ENCODE peak calls at places on chromosomes 3 and 15, in ten cellular contexts. E is pancreas; O is C1 segment of cervical spinal cord; G is EH; B is NCI-H1417; T is CD8-positive, alpha-beta memory T cell; H is lower lobe of right lung; W is GM18507; P is HT-29; U is IMR-90. R is an unnamed sample.

GRCh38 chr3:57006048-57006709 is 54.3 kb upstream of the SPATA12 start:
- DNase-seq in E (no peak), O (no peak), G (no peak), B (peak; percentile 58), T (no peak), H (no peak), W (no peak), P (no peak), U (no peak), R (no peak)

GRCh38 chr15:67543348-67543718 is 830 bp downstream of the MAP2K5 start:
- DNase-seq in E (peak; percentile 11), O (peak; percentile 26), G (peak; percentile 33), B (peak; percentile 42), T (no peak), H (no peak), W (no peak), P (no peak), U (peak; percentile 5), R (no peak)

GRCh38 chr15:50558012-50558411 is 11.5 kb upstream of the USP50 start:
- DNase-seq in E (no peak), O (no peak), G (no peak), B (no peak), T (no peak), H (no peak), W (no peak), P (no peak), U (no peak), R (no peak)

GRCh38 chr3:148026009-148026588 is 616.9 kb downstream of the ZIC1 start:
- DNase-seq in E (no peak), O (no peak), G (no peak), B (no peak), T (no peak), H (no peak), W (no peak), P (no peak), U (no peak), R (no peak)

GRCh38 chr3:120678331-120678845 is 3.7 kb downstream of the HGD start:
- DNase-seq in E (peak; percentile 87), O (peak; percentile 36), G (peak; percentile 83), B (no peak), T (no peak), H (no peak), W (peak; percentile 9), P (peak; percentile 96), U (peak; percentile 65), R (no peak)

GRCh38 chr15:31004220-31004733 is 12.8 kb upstream of the MTMR10 start:
- DNase-seq in E (no peak), O (no peak), G (peak; percentile 50), B (no peak), T (no peak), H (no peak), W (peak; percentile 40), P (no peak), U (no peak), R (no peak)

GRCh38 chr3:4228295-4228694 is 74.9 kb upstream of the SETMAR start:
- DNase-seq in E (no peak), O (no peak), G (no peak), B (no peak), T (no peak), H (no peak), W (no peak), P (no peak), U (no peak), R (no peak)

GRCh38 chr15:68668926-68669600 is 90.3 kb downstream of the CORO2B start:
- DNase-seq in E (no peak), O (no peak), G (no peak), B (no peak), T (no peak), H (no peak), W (no peak), P (no peak), U (no peak), R (no peak)

GRCh38 chr15:89030311-89030710 is 57.9 kb upstream of the ABHD2 start:
- DNase-seq in E (no peak), O (no peak), G (peak; percentile 47), B (no peak), T (no peak), H (no peak), W (no peak), P (no peak), U (no peak), R (no peak)

GRCh38 chr15:90535254-90535653 is 5.5 kb downstream of the CRTC3 start:
- DNase-seq in E (no peak), O (no peak), G (no peak), B (no peak), T (no peak), H (no peak), W (no peak), P (no peak), U (no peak), R (no peak)

GRCh38 chr3:142595141-142595540 is 1.1 kb upstream of the PLS1 start:
- DNase-seq in E (no peak), O (no peak), G (no peak), B (no peak), T (no peak), H (no peak), W (no peak), P (no peak), U (no peak), R (no peak)

GRCh38 chr15:25543156-25543555 is 104.3 kb upstream of the UBE3A start:
- DNase-seq in E (peak; percentile 7), O (peak; percentile 29), G (peak; percentile 23), B (no peak), T (no peak), H (no peak), W (no peak), P (no peak), U (peak; percentile 39), R (no peak)

GRCh38 chr3:72299823-72300222 is 514.9 kb upstream of the PROK2 start:
- DNase-seq in E (no peak), O (no peak), G (no peak), B (no peak), T (no peak), H (no peak), W (no peak), P (no peak), U (no peak), R (no peak)

GRCh38 chr3:63912768-63913588 is 795 bp upstream of the SCAANT1 start:
- DNase-seq in E (peak; percentile 76), O (no peak), G (peak; percentile 60), B (peak; percentile 49), T (peak; percentile 53), H (peak; percentile 82), W (peak; percentile 17), P (peak; percentile 39), U (peak; percentile 78), R (peak; percentile 1)

GRCh38 chr3:20999661-21000060 is 751.3 kb downstream of the ZNF385D start:
- DNase-seq in E (no peak), O (no peak), G (no peak), B (no peak), T (no peak), H (no peak), W (no peak), P (no peak), U (no peak), R (no peak)

GRCh38 chr15:75195122-75195765 is 6.4 kb upstream of the C15orf39 start:
- DNase-seq in E (peak; percentile 60), O (peak; percentile 25), G (no peak), B (peak; percentile 99), T (no peak), H (no peak), W (no peak), P (no peak), U (no peak), R (no peak)

GRCh38 chr15:89912674-89913396 is at the start of gene ARPIN:
- DNase-seq in E (peak; percentile 64), O (peak; percentile 18), G (peak; percentile 63), B (peak; percentile 39), T (no peak), H (peak; percentile 73), W (no peak), P (peak; percentile 70), U (peak; percentile 32), R (no peak)

GRCh38 chr3:121834079-121834730 is 655 bp downstream of the IQCB1 start:
- DNase-seq in E (no peak), O (no peak), G (peak; percentile 13), B (no peak), T (no peak), H (no peak), W (no peak), P (no peak), U (peak; percentile 8), R (no peak)

GRCh38 chr15:82874961-82875360 is 65.5 kb downstream of the WHAMM start:
- DNase-seq in E (no peak), O (no peak), G (no peak), B (no peak), T (no peak), H (no peak), W (no peak), P (no peak), U (no peak), R (no peak)

GRCh38 chr3:188533612-188534357 is 379.8 kb downstream of the LPP start:
- DNase-seq in E (no peak), O (no peak), G (peak; percentile 28), B (no peak), T (no peak), H (no peak), W (no peak), P (no peak), U (no peak), R (no peak)

GRCh38 chr3:63818282-63819150 is 583 bp upstream of the C3orf49 start:
- DNase-seq in E (peak; percentile 21), O (peak; percentile 9), G (peak; percentile 66), B (peak; percentile 34), T (peak; percentile 36), H (no peak), W (no peak), P (peak; percentile 72), U (peak; percentile 61), R (peak; percentile 49)

R was measured in naive thymus-derived CD4-positive, alpha-beta T cell.